ENCODE peak calls at places on chromosomes 6 and 20, in seven cellular contexts. One of them, this sample, is unnamed.

GRCh38 chr20:38219006-38219950 is 41.3 kb downstream of the KIAA1755 start:
- DNase-seq in neural progenitor cell: no peak
- DNase-seq in spleen: peak
- DNase-seq in sigmoid colon: peak
- DNase-seq in AG04450: no peak
- DNase-seq in H9: no peak
- DNase-seq in ovary: no peak
- DNase-seq in this sample: no peak

GRCh38 chr20:33443006-33443511 is 504 bp downstream of the SNTA1 start:
- DNase-seq in H9: no peak
- DNase-seq in spleen: peak
- DNase-seq in neural progenitor cell: no peak
- DNase-seq in sigmoid colon: peak
- DNase-seq in AG04450: no peak
- DNase-seq in ovary: peak
- DNase-seq in this sample: no peak

GRCh38 chr20:54320148-54320607 is 112.3 kb downstream of the PFDN4 start:
- DNase-seq in spleen: no peak
- DNase-seq in sigmoid colon: no peak
- DNase-seq in H9: peak
- DNase-seq in ovary: no peak
- DNase-seq in neural progenitor cell: peak
- DNase-seq in AG04450: no peak
- DNase-seq in this sample: no peak

GRCh38 chr6:44932651-44933091 is 395.5 kb upstream of the RUNX2 start:
- DNase-seq in H9: no peak
- DNase-seq in neural progenitor cell: no peak
- DNase-seq in spleen: no peak
- DNase-seq in AG04450: no peak
- DNase-seq in ovary: no peak
- DNase-seq in sigmoid colon: no peak
- DNase-seq in this sample: no peak

GRCh38 chr20:58457083-58457680 is 58.0 kb downstream of the APCDD1L start:
- DNase-seq in ovary: no peak
- DNase-seq in sigmoid colon: no peak
- DNase-seq in spleen: no peak
- DNase-seq in H9: no peak
- DNase-seq in AG04450: peak
- DNase-seq in neural progenitor cell: no peak
- DNase-seq in this sample: no peak

GRCh38 chr6:107275330-107275865 is 160.1 kb upstream of the BEND3 start:
- DNase-seq in H9: no peak
- DNase-seq in AG04450: no peak
- DNase-seq in spleen: no peak
- DNase-seq in sigmoid colon: no peak
- DNase-seq in neural progenitor cell: no peak
- DNase-seq in ovary: no peak
- DNase-seq in this sample: no peak

GRCh38 chr20:36779656-36780025 is 6.1 kb upstream of the DSN1 start:
- DNase-seq in ovary: no peak
- DNase-seq in spleen: peak
- DNase-seq in neural progenitor cell: peak
- DNase-seq in H9: peak
- DNase-seq in sigmoid colon: no peak
- DNase-seq in AG04450: no peak
- DNase-seq in this sample: no peak

GRCh38 chr20:13644010-13644409 is 5.3 kb upstream of the TASP1 start:
- DNase-seq in neural progenitor cell: no peak
- DNase-seq in sigmoid colon: no peak
- DNase-seq in spleen: no peak
- DNase-seq in ovary: no peak
- DNase-seq in AG04450: no peak
- DNase-seq in H9: no peak
- DNase-seq in this sample: peak

GRCh38 chr6:24827970-24828369 is 29.3 kb upstream of the ARMH2 start:
- DNase-seq in spleen: no peak
- DNase-seq in H9: no peak
- DNase-seq in ovary: no peak
- DNase-seq in sigmoid colon: no peak
- DNase-seq in AG04450: no peak
- DNase-seq in neural progenitor cell: no peak
- DNase-seq in this sample: no peak

GRCh38 chr6:104218132-104218531 is 641.6 kb downstream of the HACE1 start:
- DNase-seq in neural progenitor cell: no peak
- DNase-seq in spleen: no peak
- DNase-seq in H9: no peak
- DNase-seq in ovary: no peak
- DNase-seq in sigmoid colon: no peak
- DNase-seq in AG04450: no peak
- DNase-seq in this sample: peak

GRCh38 chr6:139370707-139371345 is 3.6 kb downstream of the CITED2 start:
- DNase-seq in spleen: no peak
- DNase-seq in ovary: no peak
- DNase-seq in neural progenitor cell: no peak
- DNase-seq in AG04450: no peak
- DNase-seq in sigmoid colon: no peak
- DNase-seq in H9: no peak
- DNase-seq in this sample: no peak

GRCh38 chr6:44049163-44049988 is 77.9 kb downstream of the MRPL14 start:
- DNase-seq in ovary: no peak
- DNase-seq in H9: no peak
- DNase-seq in neural progenitor cell: no peak
- DNase-seq in spleen: peak
- DNase-seq in AG04450: no peak
- DNase-seq in sigmoid colon: peak
- DNase-seq in this sample: peak

GRCh38 chr20:54197621-54198604 is 10.0 kb upstream of the PFDN4 start:
- DNase-seq in spleen: no peak
- DNase-seq in ovary: no peak
- DNase-seq in sigmoid colon: no peak
- DNase-seq in AG04450: no peak
- DNase-seq in neural progenitor cell: peak
- DNase-seq in H9: no peak
- DNase-seq in this sample: peak

GRCh38 chr6:71419217-71419953 is 130.8 kb downstream of the OGFRL1 start:
- DNase-seq in AG04450: no peak
- DNase-seq in sigmoid colon: no peak
- DNase-seq in neural progenitor cell: no peak
- DNase-seq in spleen: peak
- DNase-seq in H9: no peak
- DNase-seq in ovary: no peak
- DNase-seq in this sample: no peak

GRCh38 chr6:71419954-71420692 is 131.5 kb downstream of the OGFRL1 start:
- DNase-seq in spleen: peak
- DNase-seq in sigmoid colon: peak
- DNase-seq in H9: no peak
- DNase-seq in ovary: peak
- DNase-seq in AG04450: no peak
- DNase-seq in neural progenitor cell: peak
- DNase-seq in this sample: no peak

GRCh38 chr6:71420693-71421328 is 132.2 kb downstream of the OGFRL1 start:
- DNase-seq in ovary: peak
- DNase-seq in AG04450: peak
- DNase-seq in spleen: peak
- DNase-seq in sigmoid colon: peak
- DNase-seq in H9: peak
- DNase-seq in neural progenitor cell: peak
- DNase-seq in this sample: peak

DNA sequence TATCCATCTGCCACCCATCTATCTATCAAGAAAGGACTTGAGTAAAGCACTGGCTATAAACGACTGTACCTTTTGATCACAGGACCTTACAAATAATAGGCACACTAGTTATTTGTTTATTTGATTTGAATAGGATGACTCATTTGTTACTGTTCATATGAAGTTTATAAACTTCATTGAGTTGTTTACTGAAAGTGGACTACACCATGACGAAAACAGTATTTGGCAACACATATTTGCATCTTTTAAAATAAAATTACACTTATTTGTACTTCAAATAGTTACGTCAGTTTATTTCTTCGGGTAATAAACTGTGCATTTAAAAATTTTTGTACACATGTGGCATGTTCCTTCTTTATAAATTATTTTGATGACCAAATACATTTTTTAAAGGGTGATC is 133.0 kb downstream of the OGFRL1 start:
- DNase-seq in AG04450: no peak
- DNase-seq in sigmoid colon: no peak
- DNase-seq in neural progenitor cell: no peak
- DNase-seq in ovary: no peak
- DNase-seq in H9: no peak
- DNase-seq in spleen: no peak
- DNase-seq in this sample: no peak
- H3K27ac ChIP-seq in AG04450: no peak
- H3K27ac ChIP-seq in sigmoid colon: peak
- H3K27ac ChIP-seq in neural progenitor cell: no peak
- H3K27ac ChIP-seq in ovary: no peak
- H3K27ac ChIP-seq in H9: no peak
- H3K27ac ChIP-seq in spleen: no peak
- H3K27ac ChIP-seq in this sample: peak

GRCh38 chr6:15594512-15595241 is 68.2 kb downstream of the DTNBP1 start:
- DNase-seq in H9: no peak
- DNase-seq in sigmoid colon: no peak
- DNase-seq in AG04450: no peak
- DNase-seq in ovary: no peak
- DNase-seq in spleen: no peak
- DNase-seq in neural progenitor cell: no peak
- DNase-seq in this sample: no peak

GRCh38 chr6:15602144-15602543 is 60.7 kb downstream of the DTNBP1 start:
- DNase-seq in ovary: no peak
- DNase-seq in AG04450: no peak
- DNase-seq in H9: no peak
- DNase-seq in neural progenitor cell: no peak
- DNase-seq in sigmoid colon: no peak
- DNase-seq in spleen: no peak
- DNase-seq in this sample: no peak

GRCh38 chr6:15595461-15596173 is 67.2 kb downstream of the DTNBP1 start:
- DNase-seq in neural progenitor cell: no peak
- DNase-seq in ovary: no peak
- DNase-seq in sigmoid colon: no peak
- DNase-seq in AG04450: no peak
- DNase-seq in H9: no peak
- DNase-seq in spleen: no peak
- DNase-seq in this sample: no peak

GRCh38 chr6:15596241-15596896 is 66.5 kb downstream of the DTNBP1 start:
- DNase-seq in ovary: no peak
- DNase-seq in H9: no peak
- DNase-seq in spleen: no peak
- DNase-seq in AG04450: no peak
- DNase-seq in neural progenitor cell: no peak
- DNase-seq in sigmoid colon: no peak
- DNase-seq in this sample: no peak

DNA sequence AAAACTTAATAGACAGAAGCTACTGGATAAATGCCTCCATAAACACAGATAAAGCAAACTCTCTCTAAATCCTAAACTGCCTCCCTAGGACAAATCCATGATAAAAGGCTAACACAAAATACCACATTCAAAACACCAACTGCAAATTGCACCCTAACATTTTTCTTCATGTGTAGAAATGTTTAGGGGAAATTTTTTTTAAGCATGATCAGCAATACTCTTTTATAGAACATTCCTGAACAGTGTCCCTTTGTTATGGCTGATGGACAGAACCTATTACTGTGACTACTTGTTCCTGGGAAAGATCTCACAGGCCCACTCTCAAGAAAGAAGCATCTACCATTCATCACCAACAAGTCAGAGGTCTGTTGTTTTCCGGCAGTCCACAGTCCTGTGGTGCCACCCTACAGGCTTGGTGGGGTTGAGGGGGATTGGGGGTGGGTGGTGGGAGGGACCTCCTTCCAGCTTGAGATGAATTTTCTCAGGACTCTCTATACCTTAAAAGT is 64.5 kb downstream of the DTNBP1 start:
- DNase-seq in ovary: no peak
- DNase-seq in neural progenitor cell: no peak
- DNase-seq in H9: no peak
- DNase-seq in spleen: no peak
- DNase-seq in sigmoid colon: no peak
- DNase-seq in AG04450: no peak
- DNase-seq in this sample: no peak
- H3K27ac ChIP-seq in ovary: no peak
- H3K27ac ChIP-seq in neural progenitor cell: no peak
- H3K27ac ChIP-seq in H9: no peak
- H3K27ac ChIP-seq in spleen: no peak
- H3K27ac ChIP-seq in sigmoid colon: no peak
- H3K27ac ChIP-seq in AG04450: no peak
- H3K27ac ChIP-seq in this sample: no peak

GRCh38 chr20:63101781-63102719 is 95.3 kb upstream of the BHLHE23 start:
- DNase-seq in ovary: no peak
- DNase-seq in spleen: peak
- DNase-seq in neural progenitor cell: peak
- DNase-seq in H9: peak
- DNase-seq in AG04450: no peak
- DNase-seq in sigmoid colon: peak
- DNase-seq in this sample: peak
- H3K27ac ChIP-seq in ovary: no peak
- H3K27ac ChIP-seq in spleen: peak
- H3K27ac ChIP-seq in neural progenitor cell: no peak
- H3K27ac ChIP-seq in H9: no peak
- H3K27ac ChIP-seq in AG04450: no peak
- H3K27ac ChIP-seq in sigmoid colon: peak
- H3K27ac ChIP-seq in this sample: no peak

GRCh38 chr6:105601541-105602174 is 198.8 kb upstream of the PREP start:
- DNase-seq in sigmoid colon: peak
- DNase-seq in spleen: no peak
- DNase-seq in ovary: peak
- DNase-seq in AG04450: peak
- DNase-seq in neural progenitor cell: no peak
- DNase-seq in H9: no peak
- DNase-seq in this sample: peak

GRCh38 chr6:105595829-105596228 is 192.9 kb upstream of the PREP start:
- DNase-seq in AG04450: no peak
- DNase-seq in ovary: no peak
- DNase-seq in sigmoid colon: no peak
- DNase-seq in neural progenitor cell: no peak
- DNase-seq in spleen: no peak
- DNase-seq in H9: no peak
- DNase-seq in this sample: no peak

GRCh38 chr6:105600342-105601293 is 197.7 kb upstream of the PREP start:
- DNase-seq in H9: no peak
- DNase-seq in sigmoid colon: no peak
- DNase-seq in ovary: no peak
- DNase-seq in neural progenitor cell: no peak
- DNase-seq in spleen: no peak
- DNase-seq in AG04450: peak
- DNase-seq in this sample: peak

GRCh38 chr6:105596284-105596755 is 193.4 kb upstream of the PREP start:
- DNase-seq in H9: no peak
- DNase-seq in AG04450: peak
- DNase-seq in spleen: no peak
- DNase-seq in ovary: no peak
- DNase-seq in neural progenitor cell: no peak
- DNase-seq in sigmoid colon: no peak
- DNase-seq in this sample: peak

DNA sequence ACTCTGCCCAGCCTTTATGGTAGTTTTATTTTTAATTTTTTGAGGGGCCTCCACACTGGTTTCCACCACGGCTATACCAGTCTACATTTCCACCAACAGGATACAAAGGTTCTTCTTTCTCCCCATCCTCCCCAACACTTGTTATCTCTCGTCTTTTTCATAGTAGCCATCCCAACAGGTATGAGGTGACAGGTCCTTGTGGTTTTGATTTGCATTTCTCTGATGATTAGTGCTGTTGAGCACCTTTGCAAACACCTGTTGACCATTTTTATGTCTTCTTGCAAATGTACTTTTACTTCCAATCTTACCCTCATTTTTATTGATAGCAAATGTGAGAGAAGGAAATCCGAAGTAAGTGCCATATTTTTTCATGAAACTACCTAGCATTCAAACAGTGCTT is 195.4 kb upstream of the PREP start:
- DNase-seq in H9: no peak
- DNase-seq in spleen: no peak
- DNase-seq in sigmoid colon: no peak
- DNase-seq in ovary: no peak
- DNase-seq in AG04450: no peak
- DNase-seq in neural progenitor cell: no peak
- DNase-seq in this sample: no peak
- H3K27ac ChIP-seq in H9: no peak
- H3K27ac ChIP-seq in spleen: no peak
- H3K27ac ChIP-seq in sigmoid colon: no peak
- H3K27ac ChIP-seq in ovary: no peak
- H3K27ac ChIP-seq in AG04450: no peak
- H3K27ac ChIP-seq in neural progenitor cell: no peak
- H3K27ac ChIP-seq in this sample: peak

This sample was measured in mammary epithelial cell.